ENCODE peak calls at places on chromosomes 5 and 9, in seven cellular contexts. H is fibroblast of mammary gland, V is left colon, R is Calu3, P is NCI-H82, U is ELF-1, F is GM20000. K is an unnamed sample.

GRCh38 chr9:70639853-70640814 is 225.7 kb upstream of the KLF9 start:
- DNase-seq in H (peak), V (no peak), R (peak), P (peak), U (peak), F (no peak), K (no peak)

GRCh38 chr5:138905541-138905940 is 30.4 kb upstream of the LRRTM2 start:
- DNase-seq in H (peak), V (no peak), R (no peak), P (no peak), U (no peak), F (no peak), K (no peak)

GRCh38 chr9:7779201-7779600 is 20.4 kb downstream of the DMAC1 start:
- DNase-seq in H (no peak), V (no peak), R (no peak), P (no peak), U (no peak), F (no peak), K (no peak)

GRCh38 chr5:177403194-177403825 is 2.8 kb upstream of the PFN3 start:
- DNase-seq in H (no peak), V (peak), R (peak), P (peak), U (peak), F (peak), K (peak)

GRCh38 chr5:104198156-104198555 is 635.6 kb upstream of the NUDT12 start:
- DNase-seq in H (no peak), V (no peak), R (no peak), P (no peak), U (no peak), F (no peak), K (no peak)

GRCh38 chr5:168651654-168652053 is 72.5 kb upstream of the PANK3 start:
- DNase-seq in H (peak), V (no peak), R (peak), P (no peak), U (no peak), F (no peak), K (no peak)

GRCh38 chr9:137194388-137194787 is 5.9 kb downstream of the SSNA1 start:
- DNase-seq in H (no peak), V (peak), R (no peak), P (peak), U (no peak), F (no peak), K (peak)

GRCh38 chr5:368162-369084 is 46.9 kb downstream of the AHRR start:
- DNase-seq in H (peak), V (no peak), R (no peak), P (no peak), U (no peak), F (peak), K (peak)

GRCh38 chr9:99515874-99516656 is 294.0 kb downstream of the SEC61B start:
- DNase-seq in H (no peak), V (peak), R (no peak), P (peak), U (no peak), F (no peak), K (no peak)

GRCh38 chr9:75623462-75623861 is 267.0 kb upstream of the PCSK5 start:
- DNase-seq in H (no peak), V (no peak), R (no peak), P (no peak), U (no peak), F (no peak), K (no peak)

GRCh38 chr5:171872666-171873065 is 87.0 kb downstream of the SMIM23 start:
- DNase-seq in H (no peak), V (no peak), R (no peak), P (no peak), U (no peak), F (no peak), K (no peak)

GRCh38 chr9:113978954-113979712 is 99.0 kb downstream of the AMBP start:
- DNase-seq in H (peak), V (no peak), R (no peak), P (no peak), U (no peak), F (no peak), K (no peak)

GRCh38 chr5:30100148-30100547 is 1093.3 kb upstream of the CDH6 start:
- DNase-seq in H (no peak), V (no peak), R (no peak), P (peak), U (no peak), F (no peak), K (no peak)

GRCh38 chr5:84450617-84451414 is 66.1 kb upstream of the EDIL3 start:
- DNase-seq in H (peak), V (no peak), R (no peak), P (peak), U (no peak), F (no peak), K (no peak)

GRCh38 chr9:86868611-86869010 is 78.7 kb downstream of the GAS1 start:
- DNase-seq in H (no peak), V (no peak), R (no peak), P (no peak), U (no peak), F (no peak), K (no peak)

GRCh38 chr5:141992349-141992963 is 20.4 kb downstream of the GNPDA1 start:
- DNase-seq in H (peak), V (peak), R (peak), P (peak), U (no peak), F (no peak), K (peak)

GRCh38 chr5:5658226-5658625 is 235.7 kb downstream of the ICE1 start:
- DNase-seq in H (peak), V (peak), R (no peak), P (no peak), U (no peak), F (peak), K (no peak)

GRCh38 chr5:3659907-3660306 is 64.3 kb downstream of the IRX1 start:
- DNase-seq in H (no peak), V (no peak), R (no peak), P (no peak), U (no peak), F (no peak), K (no peak)

GRCh38 chr9:91847576-91847975 is 102.5 kb downstream of the ROR2 start:
- DNase-seq in H (peak), V (no peak), R (no peak), P (no peak), U (no peak), F (no peak), K (no peak)

GRCh38 chr9:103789686-103790085 is 304.4 kb upstream of the SMC2 start:
- DNase-seq in H (peak), V (no peak), R (no peak), P (peak), U (no peak), F (peak), K (no peak)

GRCh38 chr9:95506692-95507455 is 9.9 kb downstream of the PTCH1 start:
- DNase-seq in H (peak), V (peak), R (peak), P (peak), U (peak), F (peak), K (peak)

GRCh38 chr9:33099754-33100153 is 23.3 kb upstream of the SMU1 start:
- DNase-seq in H (no peak), V (no peak), R (no peak), P (no peak), U (no peak), F (no peak), K (no peak)

GRCh38 chr5:84191296-84191695 is 193.4 kb downstream of the EDIL3 start:
- DNase-seq in H (no peak), V (peak), R (no peak), P (peak), U (no peak), F (no peak), K (peak)

GRCh38 chr5:180643191-180643851 is 6.1 kb downstream of the FLT4 start:
- DNase-seq in H (no peak), V (no peak), R (no peak), P (no peak), U (no peak), F (no peak), K (no peak)

GRCh38 chr5:21094619-21095018 is 1106.6 kb upstream of the CDH18 start:
- DNase-seq in H (no peak), V (no peak), R (no peak), P (no peak), U (no peak), F (no peak), K (no peak)

GRCh38 chr5:71894091-71894490 is 175.0 kb downstream of the CARTPT start:
- DNase-seq in H (no peak), V (no peak), R (no peak), P (peak), U (no peak), F (no peak), K (no peak)

GRCh38 chr9:128494108-128494742 is 10.3 kb upstream of the GLE1 start:
- DNase-seq in H (peak), V (peak), R (no peak), P (peak), U (no peak), F (no peak), K (peak)

K was measured in mucosa of descending colon.